ENCODE peak calls at places on chromosomes 1 and 21, in ten cellular contexts. Q is stimulated activated CD8-positive, alpha-beta memory T cell treated with anti-CD3 and anti-CD28 coated beads, Interleukin-7, amount 100 ng/mL, for 1 hour; K is fibroblast of lung; T is NCI-H2081 treated with DMSO at 0.1 percent for 48 hours; S is EH; L is Calu3; C is mammary epithelial cell; P is K562; G is HS-5; V is NCI-H1417. I is an unnamed sample.

GRCh38 chr21:28266061-28266460 is 726.6 kb downstream of the LTN1 start:
- DNase-seq in Q (no peak), K (peak), T (no peak), S (no peak), L (no peak), C (no peak), P (no peak), G (no peak), V (no peak), I (no peak)

GRCh38 chr1:219325368-219325742 is 151.7 kb downstream of the LYPLAL1 start:
- DNase-seq in Q (no peak), K (no peak), T (no peak), S (no peak), L (no peak), C (no peak), P (no peak), G (no peak), V (no peak), I (no peak)

GRCh38 chr1:231242516-231243198 is 1.6 kb downstream of the GNPAT start:
- DNase-seq in Q (no peak), K (peak), T (no peak), S (peak), L (no peak), C (peak), P (no peak), G (no peak), V (no peak), I (peak)

GRCh38 chr1:64878931-64879710 is 87.2 kb downstream of the JAK1 start:
- DNase-seq in Q (no peak), K (no peak), T (no peak), S (peak), L (no peak), C (no peak), P (no peak), G (peak), V (no peak), I (peak)

GRCh38 chr1:117655220-117655577 is 49.4 kb downstream of the TENT5C start:
- DNase-seq in Q (no peak), K (no peak), T (no peak), S (no peak), L (no peak), C (no peak), P (no peak), G (no peak), V (no peak), I (no peak)

GRCh38 chr1:13587256-13588030 is 3.8 kb downstream of the PDPN start:
- DNase-seq in Q (no peak), K (no peak), T (no peak), S (no peak), L (no peak), C (peak), P (no peak), G (no peak), V (no peak), I (no peak)

GRCh38 chr1:235588916-235589515 is 60.6 kb downstream of the GNG4 start:
- DNase-seq in Q (no peak), K (no peak), T (no peak), S (peak), L (no peak), C (peak), P (no peak), G (no peak), V (peak), I (peak)

GRCh38 chr1:113322439-113322838 is 67.9 kb upstream of the MAGI3 start:
- DNase-seq in Q (no peak), K (no peak), T (no peak), S (no peak), L (no peak), C (no peak), P (no peak), G (no peak), V (no peak), I (no peak)

GRCh38 chr1:94698759-94699502 is 121.2 kb upstream of the SLC44A3 start:
- DNase-seq in Q (no peak), K (no peak), T (no peak), S (peak), L (no peak), C (no peak), P (no peak), G (peak), V (no peak), I (peak)

GRCh38 chr1:5638582-5638981 is 353.6 kb downstream of the NPHP4 start:
- DNase-seq in Q (no peak), K (no peak), T (no peak), S (no peak), L (no peak), C (no peak), P (no peak), G (no peak), V (no peak), I (no peak)

GRCh38 chr21:39924577-39925308 is 57.5 kb downstream of the PCP4 start:
- DNase-seq in Q (no peak), K (no peak), T (no peak), S (no peak), L (peak), C (no peak), P (no peak), G (no peak), V (no peak), I (no peak)

GRCh38 chr21:39029086-39029772 is 154.0 kb downstream of the PSMG1 start:
- DNase-seq in Q (no peak), K (peak), T (no peak), S (peak), L (no peak), C (no peak), P (no peak), G (no peak), V (no peak), I (peak)

GRCh38 chr1:28755701-28756100 is 19.0 kb downstream of the YTHDF2 start:
- DNase-seq in Q (no peak), K (no peak), T (no peak), S (peak), L (no peak), C (no peak), P (no peak), G (no peak), V (no peak), I (no peak)